ENCODE peak calls at places on chromosomes 2 and 18, in four cellular contexts. I is stimulated activated CD4-positive, alpha-beta T cell treated with anti-CD3 and anti-CD28 coated beads, Interleukin-1b, Interleukin-23, amount 100 ng/mL, for 24 hours; E is amygdala; J is HT1080. K is an unnamed sample.

GRCh38 chr18:7585272-7585670 is 18.2 kb downstream of the PTPRM start:
- DNase-seq in I (no peak), E (no peak), J (no peak), K (no peak)

GRCh38 chr2:57849843-57850242 is 196.8 kb upstream of the VRK2 start:
- DNase-seq in J (no peak), E (no peak), I (no peak), K (no peak)

GRCh38 chr2:126637393-126637792 is 18.6 kb upstream of the GYPC start:
- DNase-seq in I (no peak), E (no peak), J (no peak), K (no peak)

GRCh38 chr2:172358784-172359556 is 68.4 kb upstream of the ITGA6 start:
- DNase-seq in I (no peak), J (no peak), E (peak; percentile 11), K (no peak)

GRCh38 chr2:210660751-210661150 is 104.4 kb downstream of the CPS1 start:
- DNase-seq in J (no peak), E (no peak), I (no peak), K (no peak)

GRCh38 chr2:104078431-104079157 is 775.3 kb upstream of the POU3F3 start:
- DNase-seq in I (no peak), J (no peak), E (no peak), K (no peak)

GRCh38 chr18:79528296-79528695 is 132.6 kb downstream of the NFATC1 start:
- DNase-seq in J (no peak), I (no peak), E (no peak), K (no peak)

GRCh38 chr2:177869912-177870311 is 202.7 kb downstream of the PDE11A start:
- DNase-seq in E (no peak), I (no peak), J (no peak), K (no peak)

GRCh38 chr2:1515073-1515430 is 101.8 kb downstream of the TPO start:
- DNase-seq in J (no peak), I (no peak), E (no peak), K (no peak)

GRCh38 chr2:43897492-43897891 is 58.7 kb downstream of the ABCG8 start:
- DNase-seq in J (no peak), I (no peak), E (no peak), K (no peak)

GRCh38 chr18:21682276-21683051 is 22.1 kb downstream of the ABHD3 start:
- DNase-seq in E (no peak), I (no peak), J (peak; percentile 33), K (peak; percentile 79)

GRCh38 chr2:19652811-19653210 is 249.0 kb downstream of the TTC32 start:
- DNase-seq in E (no peak), I (no peak), J (no peak), K (no peak)

GRCh38 chr18:13500227-13500865 is 226.0 kb downstream of the FAM210A start:
- DNase-seq in I (no peak), J (peak; percentile 29), E (peak; percentile 7), K (peak; percentile 31)

GRCh38 chr2:161090401-161090800 is 69.8 kb upstream of the TANK start:
- DNase-seq in I (no peak), E (no peak), J (no peak), K (no peak)

GRCh38 chr2:220510668-220511067 is 883.2 kb downstream of the SLC4A3 start:
- DNase-seq in E (no peak), J (no peak), I (no peak), K (peak; percentile 36)

GRCh38 chr2:120826716-120827410 is 91.2 kb downstream of the GLI2 start:
- DNase-seq in J (no peak), I (no peak), E (no peak), K (no peak)

GRCh38 chr2:47360937-47361336 is 42.0 kb upstream of the MSH2 start:
- DNase-seq in J (peak; percentile 95), I (no peak), E (no peak), K (peak; percentile 90)